ENCODE peak calls at places on chromosomes 2 and 18, in five cellular contexts. E is stimulated activated CD4-positive, alpha-beta T cell treated with anti-CD3 and anti-CD28 coated beads, Interleukin-15, amount 100 ng/mL, for 24 hours; Z is nephron progenitor cell; K is lower leg skin; F is Jurkat, Clone E6-1. L is an unnamed sample.

GRCh38 chr2:96928277-96928781 is 58.1 kb downstream of the FAM178B start:
- DNase-seq in E (no peak), Z (no peak), F (no peak), K (no peak), L (no peak)

GRCh38 chr2:238744951-238745350 is 102.9 kb upstream of the TWIST2 start:
- DNase-seq in E (no peak), K (no peak), Z (no peak), F (no peak), L (no peak)

GRCh38 chr2:172427990-172428840 is 829 bp downstream of the ITGA6 start:
- DNase-seq in F (peak; percentile 49), K (no peak), E (peak; percentile 69), Z (peak; percentile 52), L (peak; percentile 59)

GRCh38 chr2:39524061-39524460 is 87.0 kb upstream of the MAP4K3 start:
- DNase-seq in Z (no peak), F (no peak), K (no peak), E (no peak), L (no peak)

GRCh38 chr18:63177822-63178525 is 141.6 kb downstream of the BCL2 start:
- DNase-seq in K (no peak), Z (no peak), E (no peak), F (no peak), L (no peak)

GRCh38 chr18:48228841-48229240 is 180.3 kb downstream of the ZBTB7C start:
- DNase-seq in Z (no peak), E (no peak), F (no peak), K (no peak), L (no peak)

GRCh38 chr2:64424421-64424987 is 29.5 kb upstream of the LGALSL start:
- DNase-seq in E (no peak), Z (no peak), K (no peak), F (no peak), L (no peak)

GRCh38 chr2:101185656-101186055 is 34.5 kb upstream of the TBC1D8 start:
- DNase-seq in Z (no peak), F (no peak), K (no peak), E (no peak), L (no peak)

GRCh38 chr2:39133215-39133851 is 12.5 kb upstream of the SOS1 start:
- DNase-seq in F (no peak), K (no peak), E (no peak), Z (no peak), L (no peak)